ENCODE peak calls at places on chromosomes 4 and X, in six cellular contexts. J is stomach, S is mammary epithelial cell, N is pancreas, G is kidney, I is transverse colon. A is an unnamed sample.

GRCh38 chr4:34043131-34043530 is 2201.2 kb downstream of the ARAP2 start:
- DNase-seq in G (no peak), J (no peak), I (no peak), S (no peak), N (no peak), A (no peak)

GRCh38 chr4:179695175-179695574 is 2252.9 kb upstream of the AGA start:
- DNase-seq in I (no peak), J (no peak), G (no peak), N (no peak), S (peak; percentile 5), A (no peak)

GRCh38 chr4:154084864-154085263 is 296.0 kb upstream of the SFRP2 start:
- DNase-seq in N (no peak), G (no peak), S (peak; percentile 78), I (no peak), J (no peak), A (no peak)

GRCh38 chr4:137390707-137391106 is 141.6 kb downstream of the PCDH18 start:
- DNase-seq in J (no peak), N (no peak), G (no peak), S (no peak), I (no peak), A (no peak)

GRCh38 chr4:184473515-184474260 is 662 bp downstream of the IRF2 start:
- DNase-seq in G (peak; percentile 85), S (peak; percentile 54), I (peak; percentile 52), N (peak; percentile 83), J (peak; percentile 44), A (no peak)

GRCh38 chrX:113929004-113929403 is 654.9 kb upstream of the HTR2C start:
- DNase-seq in G (no peak), N (no peak), I (peak; percentile 17), S (peak; percentile 39), J (peak; percentile 35), A (no peak)

GRCh38 chr4:167100120-167100519 is 134.2 kb downstream of the SPOCK3 start:
- DNase-seq in J (no peak), N (no peak), G (no peak), S (peak; percentile 80), I (no peak), A (no peak)

GRCh38 chrX:53930513-53931380 is 113.5 kb downstream of the PHF8 start:
- DNase-seq in N (no peak), J (no peak), S (no peak), G (no peak), I (no peak), A (no peak)

GRCh38 chr4:140174535-140174934 is 20.6 kb upstream of the MAML3 start:
- DNase-seq in J (no peak), N (no peak), I (no peak), S (no peak), G (no peak), A (no peak)

GRCh38 chr4:82618321-82618720 is 56.5 kb upstream of the TMEM150C start:
- DNase-seq in J (no peak), G (no peak), N (no peak), S (no peak), I (no peak), A (no peak)

GRCh38 chrX:53330331-53330730 is 48.9 kb upstream of the IQSEC2 start:
- DNase-seq in G (no peak), J (no peak), S (no peak), I (no peak), N (no peak), A (no peak)

GRCh38 chr4:73345399-73345975 is 58.6 kb upstream of the ALB start:
- DNase-seq in I (no peak), J (no peak), N (no peak), G (no peak), S (no peak), A (no peak)

GRCh38 chr4:24382381-24382780 is 202.0 kb downstream of the DHX15 start:
- DNase-seq in S (peak; percentile 4), N (no peak), J (no peak), I (no peak), G (no peak), A (no peak)

GRCh38 chrX:150514462-150514861 is 54.0 kb upstream of the MTM1 start:
- DNase-seq in N (no peak), I (no peak), S (no peak), G (no peak), J (no peak), A (no peak)

GRCh38 chr4:29566371-29566770 is 1153.8 kb upstream of the PCDH7 start:
- DNase-seq in N (no peak), I (no peak), J (no peak), G (no peak), S (no peak), A (no peak)

GRCh38 chr4:107645604-107646003 is 74.4 kb downstream of the PAPSS1 start:
- DNase-seq in J (no peak), I (no peak), N (no peak), G (no peak), S (no peak), A (no peak)

DNA sequence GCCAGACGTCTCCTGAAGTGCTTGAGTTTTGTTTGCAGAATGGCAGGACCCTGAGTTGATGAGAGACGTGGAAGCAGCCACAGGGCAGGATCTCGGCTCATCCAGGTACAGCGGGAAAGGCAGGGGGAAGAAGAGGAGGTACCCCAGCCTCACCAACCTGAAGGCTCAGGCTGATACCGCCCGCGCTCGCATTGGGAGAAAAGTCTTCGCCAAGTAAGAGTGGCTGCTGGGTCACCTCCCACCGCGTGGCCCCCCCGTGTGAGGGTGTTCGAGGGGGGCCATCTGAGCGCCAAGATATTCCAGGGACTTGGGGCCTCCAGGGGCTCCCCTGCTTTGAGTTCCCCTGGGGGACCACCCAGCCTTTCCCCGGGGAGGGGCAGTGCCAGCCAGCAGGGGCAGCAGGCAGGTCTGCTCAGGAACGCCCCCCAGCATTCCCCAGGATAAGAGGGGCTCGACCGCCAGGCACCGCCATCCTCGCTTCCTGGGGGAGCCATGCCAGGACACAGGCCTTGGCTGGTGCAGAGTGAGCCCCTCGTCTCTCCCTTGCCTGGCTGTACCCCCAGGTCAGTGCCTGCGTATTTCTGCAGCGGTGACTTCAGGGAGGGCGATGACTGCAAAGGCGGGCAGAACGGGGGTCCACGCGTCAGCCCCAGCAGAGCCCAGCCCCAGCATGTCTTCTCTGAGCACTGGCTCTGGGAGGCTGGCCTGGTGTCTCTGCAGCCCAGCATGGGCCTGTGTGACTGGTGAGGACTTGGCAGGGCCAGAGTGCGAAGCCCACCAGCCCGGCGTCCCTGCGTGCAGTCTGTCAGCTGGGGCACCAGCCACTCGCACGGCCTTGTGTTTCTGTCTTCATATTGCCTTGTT is 22.3 kb downstream of the NKX1-1 start:
- DNase-seq in I (no peak), G (peak; percentile 72), J (no peak), S (no peak), N (peak; percentile 67), A (no peak)
- H3K36me3 ChIP-seq in I (no peaks in the 10 kb centered on the region), G (peaks cover 4% of the 10 kb centered on the region), J (peaks cover 87% of the 10 kb centered on the region), S (peaks cover 1% of the 10 kb centered on the region), N (no peaks in the 10 kb centered on the region), A (peaks cover 77% of the 10 kb centered on the region)

GRCh38 chrX:7925867-7926472 is 1.2 kb downstream of the PNPLA4 start:
- DNase-seq in J (peak; percentile 63), N (no peak), I (peak; percentile 64), S (peak; percentile 65), G (no peak), A (peak; percentile 69)

GRCh38 chrX:7921750-7922149 is 5.5 kb downstream of the PNPLA4 start:
- DNase-seq in G (no peak), I (no peak), S (no peak), J (no peak), N (no peak), A (no peak)

GRCh38 chrX:7926914-7927258 is 327 bp downstream of the PNPLA4 start:
- DNase-seq in G (no peak), N (no peak), J (no peak), S (no peak), I (no peak), A (no peak)

GRCh38 chrX:7926501-7926900 is 712 bp downstream of the PNPLA4 start:
- DNase-seq in N (no peak), G (no peak), I (no peak), S (peak; percentile 9), J (no peak), A (no peak)

GRCh38 chrX:7927259-7928167 is at the start of gene PNPLA4:
- DNase-seq in G (peak; percentile 96), N (peak; percentile 97), I (peak; percentile 93), J (peak; percentile 93), S (peak; percentile 87), A (no peak)
- TF ChIP-seq CTCF in G (no peak), N (peak; percentile 38), I (peak; percentile 31), J (no peak), S (peak; percentile 34), A (no peak)

DNA sequence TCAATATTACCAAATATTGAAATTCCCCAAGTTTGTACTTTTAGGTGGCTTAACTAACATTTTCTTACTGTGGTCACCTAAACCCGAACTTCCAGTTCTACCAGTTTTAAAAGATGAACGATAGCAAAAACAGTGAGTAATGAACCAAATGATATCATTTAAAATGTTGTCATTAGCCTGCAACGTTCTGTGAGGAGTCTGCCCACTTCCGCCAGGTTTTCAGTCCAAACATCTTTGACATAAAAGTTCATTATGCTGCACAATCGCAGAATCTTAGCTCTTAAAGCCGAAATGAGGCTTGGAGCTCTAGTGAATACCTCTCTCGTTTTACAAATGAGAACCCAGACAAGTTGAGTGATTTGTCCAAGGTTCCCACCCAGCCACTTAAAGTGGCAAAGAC is 762 bp downstream of the PIGA start:
- DNase-seq in N (no peak), I (no peak), J (no peak), S (peak; percentile 74), G (no peak), A (no peak)
- H3K4me3 ChIP-seq in N (peak overlapping the region; percentile 60), I (peak overlapping the region; percentile 54), J (peak overlapping the region; percentile 54), S (peak overlapping the region; percentile 67), G (peak overlapping the region; percentile 80), A (peak overlapping the region; percentile 73)

DNA sequence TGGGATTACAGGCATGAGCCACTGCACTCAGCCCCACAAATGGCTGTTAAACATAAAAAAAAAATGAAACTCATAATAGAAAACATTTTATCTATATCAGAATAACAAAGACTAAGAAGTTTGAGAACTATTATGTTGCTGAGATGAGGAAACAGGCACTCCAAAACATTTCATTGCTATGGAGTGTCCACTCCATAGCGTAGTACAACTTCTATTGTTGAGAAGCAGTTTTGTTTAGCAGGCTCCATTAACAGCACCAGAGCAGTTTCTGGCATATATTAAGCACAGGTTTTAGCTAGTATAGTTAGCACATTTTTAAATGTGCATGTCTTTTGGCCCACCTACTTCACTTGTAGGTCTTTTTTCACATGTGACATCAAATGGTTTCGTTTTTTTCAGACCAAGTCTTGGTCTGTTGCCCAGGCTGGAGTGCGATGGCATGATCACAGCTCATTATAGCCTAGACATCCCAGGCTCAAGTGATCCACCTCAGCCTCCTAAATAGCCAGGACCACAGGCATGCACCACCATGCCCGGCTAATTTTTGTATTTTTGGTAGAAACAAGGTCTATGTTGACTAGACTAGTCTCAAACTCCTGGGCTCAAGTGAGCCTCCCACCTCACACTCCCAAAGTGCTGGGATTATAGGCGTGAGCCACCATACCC is 5.8 kb downstream of the HMGB2 start:
- DNase-seq in N (no peak), I (no peak), J (no peak), S (no peak), G (no peak), A (no peak)
- H3K36me3 ChIP-seq in N (no peaks in the 10 kb centered on the region), I (no peaks in the 10 kb centered on the region), J (peaks cover 51% of the 10 kb centered on the region), S (peaks cover 23% of the 10 kb centered on the region), G (peaks cover 12% of the 10 kb centered on the region), A (peaks cover 48% of the 10 kb centered on the region)

GRCh38 chrX:9033179-9033578 is 748 bp downstream of the FAM9B start:
- DNase-seq in N (peak; percentile 49), S (no peak), J (no peak), G (peak; percentile 64), I (no peak), A (no peak)

GRCh38 chrX:9033586-9033985 is 341 bp downstream of the FAM9B start:
- DNase-seq in G (no peak), I (no peak), J (no peak), S (no peak), N (peak; percentile 31), A (no peak)

GRCh38 chrX:9037296-9037695 is 3.4 kb upstream of the FAM9B start:
- DNase-seq in S (no peak), N (no peak), I (no peak), J (no peak), G (no peak), A (no peak)

GRCh38 chrX:9033989-9034388 is at the start of gene FAM9B:
- DNase-seq in N (peak; percentile 32), J (no peak), S (no peak), G (no peak), I (no peak), A (no peak)
- TF ChIP-seq CTCF in N (no peak), J (no peak), S (no peak), G (no peak), I (no peak), A (no peak)